ENCODE peak calls at places on chromosomes 12 and 14, in nine cellular contexts. T, O, Q, N, V, E, S, L and H are unnamed samples. For H3K4me1 and H3K27me3, the result is how much of the 10 kb centered on the place peaks cover.

GRCh38 chr12:39064712-39065111 is 159.3 kb upstream of the CPNE8 start:
- DNase-seq in V (no peak), T (no peak), O (no peak), N (no peak), Q (no peak), L (no peak), S (no peak), E (no peak), H (no peak)

GRCh38 chr14:106883218-106883692 is 1356.9 kb downstream of the TMEM121 start:
- DNase-seq in S (no peak), N (no peak), O (no peak), L (no peak), V (no peak), E (no peak), T (peak), Q (no peak), H (no peak)

GRCh38 chr12:30813741-30814687 is 59.3 kb upstream of the CAPRIN2 start:
- DNase-seq in N (no peak), L (no peak), E (peak), S (no peak), V (no peak), Q (peak), T (no peak), O (no peak), H (no peak)

GRCh38 chr12:121484967-121485366 is 85.0 kb downstream of the RNF34 start:
- DNase-seq in T (no peak), N (peak), V (no peak), S (no peak), Q (no peak), O (no peak), L (no peak), E (no peak), H (no peak)

GRCh38 chr14:29518335-29518734 is 409.3 kb downstream of the PRKD1 start:
- DNase-seq in S (no peak), L (no peak), O (no peak), V (no peak), T (no peak), N (no peak), E (no peak), Q (peak), H (no peak)

GRCh38 chr14:57492859-57493258 is 798 bp downstream of the CCDC198 start:
- DNase-seq in N (peak), V (no peak), O (no peak), Q (peak), E (peak), L (no peak), S (no peak), T (no peak), H (no peak)

GRCh38 chr12:69655616-69656336 is 43.3 kb downstream of the BEST3 start:
- DNase-seq in N (no peak), L (no peak), T (no peak), O (no peak), Q (peak), S (no peak), V (no peak), E (peak), H (no peak)

GRCh38 chr14:55316528-55316927 is 45.3 kb downstream of the FBXO34 start:
- DNase-seq in S (no peak), V (no peak), N (peak), T (no peak), O (no peak), L (no peak), Q (no peak), E (no peak), H (no peak)

GRCh38 chr14:78836777-78837176 is 666.6 kb downstream of the NRXN3 start:
- DNase-seq in Q (peak), T (peak), V (no peak), S (no peak), N (peak), L (peak), E (peak), O (no peak), H (no peak)

GRCh38 chr14:99822800-99823455 is 29.7 kb downstream of the EML1 start:
- DNase-seq in O (no peak), N (no peak), S (no peak), V (no peak), L (no peak), T (no peak), Q (no peak), E (no peak), H (no peak)

GRCh38 chr14:70514168-70515069 is 20.4 kb downstream of the ADAM20 start:
- DNase-seq in E (peak), O (no peak), S (no peak), T (no peak), V (no peak), N (no peak), Q (no peak), L (no peak), H (no peak)

GRCh38 chr14:100761481-100761880 is 34.8 kb downstream of the DLK1 start:
- DNase-seq in E (peak), N (no peak), O (no peak), T (no peak), S (no peak), Q (peak), L (no peak), V (no peak), H (no peak)

GRCh38 chr14:73833530-73834257 is 17.9 kb upstream of the PTGR2 start:
- DNase-seq in Q (peak), O (no peak), L (peak), V (peak), S (no peak), E (no peak), N (no peak), T (peak), H (no peak)

GRCh38 chr12:2791086-2791485 is 3.7 kb upstream of the FKBP4 start:
- DNase-seq in T (no peak), O (no peak), S (no peak), V (no peak), L (no peak), E (no peak), N (no peak), Q (no peak), H (peak)

GRCh38 chr14:66114071-66114470 is 372.1 kb upstream of the CCDC196 start:
- DNase-seq in S (no peak), E (no peak), T (peak), N (no peak), O (no peak), V (no peak), Q (no peak), L (peak), H (no peak)

GRCh38 chr14:50366589-50366988 is 30.1 kb downstream of the CDKL1 start:
- DNase-seq in N (no peak), Q (no peak), O (no peak), T (no peak), L (no peak), E (no peak), V (no peak), S (no peak), H (no peak)

GRCh38 chr12:82874935-82875334 is 188.2 kb downstream of the TMTC2 start:
- DNase-seq in T (no peak), O (no peak), V (no peak), S (no peak), N (no peak), E (peak), Q (peak), L (no peak), H (no peak)

GRCh38 chr14:63475761-63476160 is 67.4 kb downstream of the PPP2R5E start:
- DNase-seq in N (no peak), V (no peak), E (no peak), S (no peak), L (no peak), O (no peak), T (no peak), Q (no peak), H (no peak)

GRCh38 chr12:46492471-46493351 is 120.1 kb upstream of the SLC38A2 start:
- DNase-seq in V (no peak), E (peak), Q (peak), S (no peak), O (no peak), N (peak), T (no peak), L (no peak), H (peak)

GRCh38 chr12:116319851-116320621 is 42.5 kb upstream of the MED13L start:
- DNase-seq in E (peak), Q (peak), S (peak), O (no peak), L (no peak), T (no peak), N (no peak), V (peak), H (no peak)

GRCh38 chr14:98925362-98926040 is 346.5 kb downstream of the BCL11B start:
- DNase-seq in O (no peak), T (no peak), N (no peak), Q (no peak), V (no peak), L (no peak), E (no peak), S (no peak), H (no peak)

GRCh38 chr14:101561145-101561896 is at the start of gene DIO3:
- DNase-seq in L (peak), E (no peak), O (no peak), Q (peak), S (no peak), V (no peak), N (no peak), T (peak), H (peak)

GRCh38 chr12:10067942-10068341 is 30.8 kb downstream of the CLEC1A start:
- DNase-seq in T (no peak), S (no peak), E (peak), Q (no peak), V (no peak), N (no peak), L (no peak), O (no peak), H (no peak)

GRCh38 chr12:102528111-102528510 is 47.7 kb upstream of the IGF1 start:
- DNase-seq in S (no peak), T (no peak), V (no peak), O (no peak), L (no peak), E (no peak), Q (peak), N (no peak), H (no peak)

GRCh38 chr14:68794856-68795601 is 2.2 kb upstream of the ZFP36L1 start:
- DNase-seq in E (peak), N (peak), L (peak), T (peak), O (peak), V (no peak), S (no peak), Q (peak), H (peak)

GRCh38 chr12:25924535-25925001 is 33.9 kb upstream of the RASSF8 start:
- DNase-seq in E (peak), Q (no peak), V (no peak), L (peak), O (no peak), S (no peak), T (no peak), N (no peak), H (no peak)

GRCh38 chr12:63940295-63940997 is 95.9 kb downstream of the SRGAP1 start:
- DNase-seq in L (no peak), Q (peak), N (no peak), E (no peak), O (no peak), S (no peak), V (no peak), T (no peak), H (no peak)

GRCh38 chr12:132505852-132506219 is 15.9 kb downstream of the FBRSL1 start:
- DNase-seq in N (no peak), T (no peak), Q (no peak), S (no peak), V (no peak), O (no peak), E (no peak), L (no peak), H (no peak)

GRCh38 chr12:132502149-132502881 is 12.4 kb downstream of the FBRSL1 start:
- DNase-seq in N (peak), E (no peak), O (no peak), Q (no peak), L (peak), V (no peak), S (no peak), T (peak), H (peak)

GRCh38 chr12:132502882-132503193 is 12.9 kb downstream of the FBRSL1 start:
- DNase-seq in V (no peak), S (no peak), O (no peak), L (no peak), N (no peak), E (no peak), Q (no peak), T (no peak), H (no peak)

GRCh38 chr12:132505105-132505851 is 15.3 kb downstream of the FBRSL1 start:
- DNase-seq in E (no peak), V (peak), L (no peak), T (no peak), N (peak), O (peak), S (peak), Q (no peak), H (no peak)

DNA sequence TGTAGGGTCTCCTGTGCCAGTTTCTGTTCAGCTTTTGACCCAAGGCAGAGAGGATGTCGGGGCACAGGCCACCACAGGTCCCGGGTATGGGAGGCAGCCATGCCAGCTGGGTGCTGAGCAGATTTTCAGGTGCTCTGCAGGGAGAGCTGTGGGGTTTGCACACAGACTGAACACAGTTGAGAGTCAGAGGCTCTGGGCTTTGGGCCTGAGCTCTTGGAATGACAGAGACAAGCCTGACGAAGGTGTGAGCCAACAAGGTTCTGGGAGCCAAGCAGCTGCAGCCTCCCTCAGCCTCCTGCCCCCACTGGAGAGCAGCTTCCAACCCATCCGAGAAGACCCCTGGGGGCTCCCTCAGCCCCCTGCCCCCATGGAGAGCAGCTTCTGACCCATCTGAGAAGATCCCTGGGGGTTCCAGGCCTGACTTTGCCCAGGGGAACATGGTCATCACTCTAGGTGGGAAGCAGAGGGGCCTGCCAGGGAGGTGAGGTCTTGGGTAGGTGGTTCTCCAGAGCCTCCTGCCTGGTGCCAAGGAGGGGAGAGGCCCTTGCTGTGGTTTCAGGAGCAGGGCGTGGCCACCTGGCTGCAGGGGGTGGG is 13.8 kb downstream of the FBRSL1 start:
- DNase-seq in O (no peak), T (no peak), S (no peak), N (no peak), L (no peak), E (no peak), V (no peak), Q (no peak), H (no peak)
- H3K4me1 ChIP-seq in O (half or more), T (under half), S (half or more), N (under half), L (under half), E (under half), V (half or more), Q (under half), H (half or more)

GRCh38 chr12:53940448-53941014 is 1.9 kb downstream of the HOXC13 start:
- DNase-seq in E (peak), T (peak), Q (no peak), N (no peak), L (no peak), S (no peak), V (no peak), O (no peak), H (no peak)
- H3K27me3 ChIP-seq in E (under half), T (half or more), Q (half or more), N (under half), L (half or more), S (half or more), V (half or more), O (under half), H (under half)

GRCh38 chr12:12696562-12697383 is 790 bp upstream of the GPR19 start:
- DNase-seq in L (peak), E (peak), S (peak), Q (peak), N (peak), O (peak), V (peak), T (peak), H (peak)
- H3K4me1 ChIP-seq in L (under half), E (under half), S (under half), Q (under half), N (under half), O (under half), V (under half), T (under half), H (under half)

DNA sequence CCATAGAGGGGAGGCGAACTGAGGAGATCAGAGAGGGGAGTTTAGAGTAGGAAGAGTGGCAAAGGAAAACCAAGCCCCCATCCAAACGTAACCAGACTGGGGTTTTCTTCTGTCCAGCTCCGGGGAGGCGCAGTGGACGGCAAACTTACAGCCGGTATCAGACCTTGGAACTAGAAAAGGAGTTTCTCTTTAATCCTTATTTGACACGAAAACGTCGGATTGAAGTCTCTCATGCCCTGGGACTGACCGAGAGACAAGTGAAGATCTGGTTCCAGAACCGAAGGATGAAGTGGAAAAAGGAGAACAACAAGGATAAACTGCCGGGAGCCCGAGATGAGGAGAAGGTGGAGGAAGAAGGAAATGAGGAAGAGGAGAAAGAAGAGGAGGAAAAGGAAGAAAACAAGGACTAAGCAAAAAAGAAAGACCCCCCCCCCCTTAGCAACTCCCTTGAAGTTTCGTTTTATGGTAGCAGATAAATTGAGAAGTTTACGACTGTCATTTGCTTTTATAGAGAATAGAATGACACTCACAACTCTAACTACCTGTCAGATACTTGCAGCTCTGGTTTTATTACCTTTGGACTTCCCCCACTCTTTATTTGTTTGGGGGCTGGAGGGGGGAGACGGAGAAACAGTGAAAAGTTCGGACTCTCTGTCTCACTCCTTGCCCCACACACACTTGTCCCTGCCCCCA is 2.3 kb downstream of the HOXC8 start:
- DNase-seq in S (no peak), V (no peak), Q (no peak), T (no peak), L (no peak), E (no peak), N (no peak), O (no peak), H (no peak)
- H3K27me3 ChIP-seq in S (half or more), V (half or more), Q (half or more), T (half or more), L (half or more), E (under half), N (under half), O (under half), H (half or more)

GRCh38 chr14:94582851-94583250 is 1.6 kb downstream of the SERPINA5 start:
- DNase-seq in E (no peak), Q (no peak), V (no peak), S (no peak), O (no peak), T (no peak), L (no peak), N (no peak), H (peak)
- H3K4me1 ChIP-seq in E (under half), Q (under half), V (under half), S (under half), O (under half), T (under half), L (under half), N (under half), H (under half)

GRCh38 chr12:52647601-52648000 is 4.4 kb downstream of the KRT2 start:
- DNase-seq in E (no peak), S (no peak), N (no peak), O (no peak), L (no peak), Q (no peak), V (no peak), T (no peak), H (no peak)

GRCh38 chr12:52646613-52647012 is 5.4 kb downstream of the KRT2 start:
- DNase-seq in O (no peak), L (no peak), V (no peak), N (no peak), Q (no peak), S (no peak), E (no peak), T (peak), H (no peak)

GRCh38 chr12:52645120-52645761 is 6.8 kb downstream of the KRT2 start:
- DNase-seq in E (peak), L (no peak), N (peak), Q (no peak), V (no peak), S (no peak), O (peak), T (no peak), H (no peak)

GRCh38 chr12:52644078-52644415 is 8.0 kb downstream of the KRT2 start:
- DNase-seq in V (no peak), T (no peak), E (no peak), S (no peak), Q (no peak), L (no peak), N (no peak), O (no peak), H (no peak)

DNA sequence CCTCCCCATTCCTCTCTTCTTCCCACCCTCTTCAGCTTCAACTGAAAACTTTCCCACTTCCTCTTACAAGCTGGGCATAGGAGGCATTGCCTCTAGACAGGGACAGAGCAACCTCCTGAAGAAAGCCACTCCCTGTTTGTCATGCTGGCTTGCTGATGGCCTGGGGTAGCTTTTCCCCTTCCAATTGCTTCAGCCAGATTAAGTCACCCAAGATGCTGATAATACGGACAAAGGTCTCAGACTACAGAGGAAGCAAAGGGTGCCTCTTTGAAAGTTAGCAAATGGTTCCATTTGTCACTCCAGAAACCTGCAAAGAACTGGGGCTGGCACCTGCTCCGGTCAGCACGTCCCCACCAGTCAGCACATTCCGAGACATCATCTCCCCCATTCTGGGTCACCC is 6.0 kb downstream of the KRT2 start:
- DNase-seq in E (no peak), O (no peak), N (peak), Q (no peak), T (no peak), L (no peak), V (no peak), S (no peak), H (no peak)
- H3K27me3 ChIP-seq in E (under half), O (under half), N (under half), Q (under half), T (under half), L (under half), V (under half), S (under half), H (under half)